ENCODE peak calls at places on chromosomes 5 and 9, in six cellular contexts. L is foreskin fibroblast, Y is MCF 10A, M is heart left ventricle, P is natural killer cell, I is cardiac fibroblast. E is an unnamed sample.
A peak's percentile ranks its signal among the peaks of the same experiment; 100 is the strongest.

GRCh38 chr5:103562453-103563157 is at the start of gene NUDT12:
- DNase-seq in L (peak; percentile 83), Y (peak; percentile 72), M (peak; percentile 74), P (peak; percentile 18), I (peak; percentile 80), E (peak; percentile 34)

GRCh38 chr9:131640438-131641181 is 95.3 kb downstream of the PRRT1B start:
- DNase-seq in L (no peak), Y (peak; percentile 40), M (no peak), P (no peak), I (no peak), E (no peak)

GRCh38 chr5:174087783-174088182 is 42.3 kb downstream of the NSG2 start:
- DNase-seq in L (no peak), Y (no peak), M (no peak), P (no peak), I (no peak), E (no peak)

GRCh38 chr9:26375448-26375847 is 517.2 kb downstream of the CAAP1 start:
- DNase-seq in L (no peak), Y (peak; percentile 41), M (no peak), P (no peak), I (no peak), E (no peak)

GRCh38 chr9:73200694-73201432 is 49.2 kb downstream of the ANXA1 start:
- DNase-seq in L (peak; percentile 43), Y (peak; percentile 44), M (no peak), P (no peak), I (peak; percentile 55), E (no peak)

GRCh38 chr9:4225291-4226119 is 74.4 kb downstream of the GLIS3 start:
- DNase-seq in L (peak; percentile 85), Y (peak; percentile 21), M (no peak), P (no peak), I (peak; percentile 47), E (no peak)

GRCh38 chr5:103424008-103424407 is 138.6 kb downstream of the NUDT12 start:
- DNase-seq in L (peak; percentile 40), Y (no peak), M (no peak), P (no peak), I (peak; percentile 19), E (no peak)

GRCh38 chr5:83256091-83256775 is 178.9 kb downstream of the XRCC4 start:
- DNase-seq in L (peak; percentile 10), Y (peak; percentile 43), M (no peak), P (no peak), I (peak; percentile 39), E (no peak)

GRCh38 chr5:82799346-82800077 is 277.7 kb downstream of the TMEM167A start:
- DNase-seq in L (peak; percentile 5), Y (no peak), M (no peak), P (no peak), I (no peak), E (no peak)

GRCh38 chr5:61701877-61702602 is 370.0 kb downstream of the ZSWIM6 start:
- DNase-seq in L (no peak), Y (no peak), M (no peak), P (no peak), I (no peak), E (no peak)

GRCh38 chr9:136726118-136726517 is 13.7 kb downstream of the DIPK1B start:
- DNase-seq in L (no peak), Y (peak; percentile 27), M (no peak), P (no peak), I (no peak), E (no peak)

GRCh38 chr5:124162782-124163532 is 583.5 kb downstream of the ZNF608 start:
- DNase-seq in L (peak; percentile 64), Y (no peak), M (peak; percentile 34), P (no peak), I (peak; percentile 8), E (no peak)

GRCh38 chr9:22529426-22530199 is 83.0 kb downstream of the DMRTA1 start:
- DNase-seq in L (no peak), Y (no peak), M (no peak), P (no peak), I (no peak), E (no peak)

GRCh38 chr5:96742519-96742918 is 65.2 kb downstream of the ERAP1 start:
- DNase-seq in L (no peak), Y (no peak), M (no peak), P (no peak), I (no peak), E (no peak)

GRCh38 chr5:113181853-113182490 is 205.4 kb downstream of the DCP2 start:
- DNase-seq in L (no peak), Y (no peak), M (no peak), P (no peak), I (no peak), E (no peak)

GRCh38 chr9:89903076-89903475 is 298.3 kb downstream of the GADD45G start:
- DNase-seq in L (no peak), Y (no peak), M (no peak), P (no peak), I (no peak), E (no peak)

GRCh38 chr9:17401858-17402257 is 177.0 kb upstream of the SH3GL2 start:
- DNase-seq in L (no peak), Y (no peak), M (no peak), P (no peak), I (no peak), E (no peak)

GRCh38 chr9:132761602-132762001 is 91.3 kb downstream of the GTF3C4 start:
- DNase-seq in L (no peak), Y (no peak), M (no peak), P (no peak), I (no peak), E (no peak)

GRCh38 chr5:60076746-60077145 is 183.2 kb upstream of the PDE4D start:
- DNase-seq in L (no peak), Y (no peak), M (no peak), P (no peak), I (no peak), E (no peak)

GRCh38 chr5:172904643-172905345 is 54.4 kb upstream of the RPL26L1 start:
- DNase-seq in L (peak; percentile 86), Y (peak; percentile 99), M (peak; percentile 90), P (no peak), I (peak; percentile 78), E (no peak)

GRCh38 chr9:4226331-4227250 is 73.3 kb downstream of the GLIS3 start:
- DNase-seq in L (no peak), Y (no peak), M (no peak), P (no peak), I (peak; percentile 37), E (no peak)

GRCh38 chr5:68112658-68113057 is 102.9 kb upstream of the PIK3R1 start:
- DNase-seq in L (no peak), Y (no peak), M (no peak), P (no peak), I (no peak), E (no peak)

GRCh38 chr9:116574027-116574679 is 113.0 kb upstream of the TRIM32 start:
- DNase-seq in L (no peak), Y (no peak), M (no peak), P (no peak), I (peak; percentile 50), E (no peak)

GRCh38 chr9:5446451-5447236 is 3.7 kb upstream of the CD274 start:
- DNase-seq in L (no peak), Y (no peak), M (no peak), P (no peak), I (no peak), E (no peak)

GRCh38 chr5:76145945-76146344 is 62.8 kb downstream of the SV2C start:
- DNase-seq in L (no peak), Y (peak; percentile 36), M (no peak), P (no peak), I (no peak), E (no peak)
- TF ChIP-seq CTCF in L (no peak), Y (no peak), M (no peak), P (peak; percentile 10), I (no peak), E (peak; percentile 26)

DNA sequence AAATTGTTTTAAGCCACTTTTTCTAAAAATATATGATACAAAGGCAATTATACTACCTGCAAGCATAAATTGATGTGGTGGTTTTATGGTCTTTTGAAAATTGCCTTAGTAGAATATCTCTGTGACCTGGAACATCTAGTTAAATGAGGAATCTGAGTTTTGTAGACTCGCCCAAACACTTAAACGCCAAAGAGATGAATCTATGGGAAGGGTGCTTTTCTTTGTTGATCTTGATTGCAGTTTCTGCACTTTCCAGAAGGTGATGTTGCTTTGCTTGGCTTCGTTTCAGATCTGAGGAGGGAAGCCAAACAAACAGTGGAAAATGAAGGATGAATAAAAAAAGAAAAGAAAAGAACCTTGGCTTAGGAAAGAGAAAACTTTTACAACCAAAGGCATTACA is 1021.3 kb downstream of the NR2F1-AS1 start:
- DNase-seq in L (peak; percentile 61), Y (peak; percentile 73), M (no peak), P (no peak), I (peak; percentile 33), E (no peak)
- TF ChIP-seq CTCF in L (no peak), Y (no peak), M (no peak), P (no peak), I (peak; percentile 14), E (no peak)

GRCh38 chr9:88784960-88785359 is 206.3 kb upstream of the S1PR3 start:
- DNase-seq in L (no peak), Y (no peak), M (no peak), P (no peak), I (no peak), E (no peak)

GRCh38 chr9:88777498-88778312 is 213.6 kb upstream of the S1PR3 start:
- DNase-seq in L (no peak), Y (peak; percentile 38), M (peak; percentile 79), P (no peak), I (peak; percentile 89), E (no peak)

GRCh38 chr9:88782931-88783451 is 208.3 kb upstream of the S1PR3 start:
- DNase-seq in L (no peak), Y (peak; percentile 52), M (no peak), P (no peak), I (no peak), E (no peak)

GRCh38 chr9:88783613-88784230 is 207.5 kb upstream of the S1PR3 start:
- DNase-seq in L (no peak), Y (no peak), M (no peak), P (no peak), I (no peak), E (no peak)

GRCh38 chr9:88781500-88782391 is 209.5 kb upstream of the S1PR3 start:
- DNase-seq in L (peak; percentile 77), Y (peak; percentile 30), M (peak; percentile 69), P (no peak), I (peak; percentile 96), E (no peak)
- TF ChIP-seq CTCF in L (peak; percentile 53), Y (no peak), M (peak; percentile 44), P (no peak), I (peak; percentile 75), E (no peak)

DNA sequence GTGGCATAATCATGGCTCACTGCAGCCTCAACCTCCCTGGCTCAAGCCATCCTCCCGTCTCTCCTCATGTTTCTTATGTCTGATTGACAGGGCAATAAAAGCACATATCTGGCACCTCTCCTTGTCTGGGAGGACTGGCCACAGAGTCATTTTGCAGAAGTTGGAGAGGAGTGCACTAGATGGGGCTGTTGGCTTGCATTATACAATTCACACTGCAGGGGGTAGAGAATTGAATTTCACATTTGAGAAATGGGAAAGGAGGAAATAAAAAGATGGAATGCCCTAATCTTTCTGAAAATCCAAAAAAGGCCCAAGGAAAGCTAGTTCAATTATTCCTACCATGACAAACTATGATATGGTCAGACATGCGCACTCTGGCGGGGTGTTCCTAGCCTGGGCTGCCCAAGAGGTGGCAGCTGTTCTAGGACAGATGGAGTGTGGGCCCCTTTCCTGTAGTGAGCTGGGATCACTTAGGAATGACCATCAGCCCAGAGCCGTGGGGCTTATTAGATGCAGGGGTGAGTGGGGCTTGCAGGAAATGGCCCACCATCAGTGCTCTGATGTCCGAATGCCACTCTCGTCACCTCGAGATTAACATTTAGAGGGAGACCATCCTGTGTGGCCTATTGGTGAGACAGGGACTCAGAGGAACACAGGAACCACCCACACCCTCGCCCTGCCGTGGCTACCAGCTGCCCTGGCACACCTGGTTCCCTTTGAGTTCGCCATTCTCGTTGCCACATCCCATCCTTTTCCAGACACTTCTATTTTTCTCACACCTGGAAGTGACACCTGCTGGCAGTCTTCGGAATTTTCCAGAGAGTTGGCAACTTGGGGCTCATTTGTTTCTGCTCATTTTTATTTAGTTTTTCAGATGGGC is 21.8 kb upstream of the ANKRD18A start:
- DNase-seq in L (peak; percentile 49), Y (peak; percentile 76), M (no peak), P (no peak), I (peak; percentile 67), E (no peak)
- TF ChIP-seq CTCF in L (peak; percentile 31), Y (peak; percentile 70), M (peak; percentile 16), P (no peak), I (peak; percentile 40), E (peak; percentile 52)

E was measured in D721Med.